ENCODE peak calls at places on chromosomes 2 and 18, in six cellular contexts. I is A549, J is gastroesophageal sphincter, T is sciatic nerve, O is left cardiac atrium, U is aorta. V is an unnamed sample.

GRCh38 chr18:75218524-75218923 is 7.9 kb downstream of the TSHZ1 start:
- ATAC-seq in I (no peak), J (no peak), T (no peak), O (no peak), U (no peak), V (no peak)

GRCh38 chr2:27771548-27772335 is at the start of gene MRPL33:
- ATAC-seq in I (peak), J (peak), T (peak), O (peak), U (peak), V (peak)

GRCh38 chr18:5424903-5425302 is 118.9 kb downstream of the EPB41L3 start:
- ATAC-seq in I (peak), J (no peak), T (peak), O (no peak), U (no peak), V (no peak)

GRCh38 chr2:61117534-61117933 is 44.5 kb upstream of the C2orf74 start:
- ATAC-seq in I (no peak), J (no peak), T (no peak), O (no peak), U (no peak), V (no peak)

GRCh38 chr2:120945091-120945490 is 209.4 kb downstream of the GLI2 start:
- ATAC-seq in I (no peak), J (no peak), T (no peak), O (no peak), U (no peak), V (no peak)

GRCh38 chr2:216222650-216223352 is 113.7 kb downstream of the XRCC5 start:
- ATAC-seq in I (peak), J (no peak), T (no peak), O (no peak), U (no peak), V (no peak)

GRCh38 chr2:85996591-85996990 is 107.8 kb upstream of the ST3GAL5 start:
- ATAC-seq in I (no peak), J (no peak), T (peak), O (peak), U (no peak), V (no peak)

GRCh38 chr2:69779258-69779989 is 37.5 kb downstream of the ANXA4 start:
- ATAC-seq in I (peak), J (no peak), T (no peak), O (peak), U (no peak), V (peak)

GRCh38 chr2:233165895-233166661 is 85.4 kb upstream of the ATG16L1 start:
- ATAC-seq in I (peak), J (peak), T (peak), O (peak), U (peak), V (peak)

GRCh38 chr18:56538756-56539155 is 99.6 kb downstream of the TXNL1 start:
- ATAC-seq in I (no peak), J (no peak), T (no peak), O (no peak), U (no peak), V (no peak)

GRCh38 chr18:2979027-2979570 is 33.8 kb downstream of the LPIN2 start:
- ATAC-seq in I (peak), J (no peak), T (no peak), O (no peak), U (no peak), V (no peak)

GRCh38 chr2:111534816-111535803 is 348.9 kb downstream of the ANAPC1 start:
- ATAC-seq in I (no peak), J (no peak), T (peak), O (no peak), U (no peak), V (no peak)

GRCh38 chr2:164323978-164324377 is 297.3 kb downstream of the GRB14 start:
- ATAC-seq in I (no peak), J (no peak), T (no peak), O (no peak), U (no peak), V (no peak)

GRCh38 chr2:134177351-134177931 is 76.4 kb upstream of the MGAT5 start:
- ATAC-seq in I (no peak), J (peak), T (no peak), O (no peak), U (no peak), V (no peak)

GRCh38 chr2:39837856-39838453 is 58.9 kb upstream of the THUMPD2 start:
- ATAC-seq in I (peak), J (no peak), T (no peak), O (no peak), U (no peak), V (peak)

GRCh38 chr2:68018727-68019126 is 44.1 kb downstream of the C1D start:
- ATAC-seq in I (no peak), J (no peak), T (no peak), O (no peak), U (no peak), V (no peak)

GRCh38 chr2:106272202-106272807 is 78.2 kb upstream of the UXS1 start:
- ATAC-seq in I (no peak), J (no peak), T (no peak), O (no peak), U (no peak), V (no peak)

GRCh38 chr2:189164732-189165131 is 14.8 kb downstream of the COL5A2 start:
- ATAC-seq in I (peak), J (peak), T (peak), O (peak), U (peak), V (no peak)

GRCh38 chr2:159600752-159601151 is 15.6 kb downstream of the BAZ2B start:
- ATAC-seq in I (peak), J (no peak), T (no peak), O (peak), U (no peak), V (peak)

GRCh38 chr2:155766342-155767115 is 566.0 kb downstream of the NR4A2 start:
- ATAC-seq in I (no peak), J (no peak), T (no peak), O (no peak), U (no peak), V (no peak)

GRCh38 chr18:9494778-9495302 is 19.5 kb downstream of the RALBP1 start:
- ATAC-seq in I (no peak), J (no peak), T (no peak), O (no peak), U (no peak), V (no peak)

GRCh38 chr2:207847807-207848544 is 78.3 kb upstream of the FZD5 start:
- ATAC-seq in I (peak), J (peak), T (peak), O (peak), U (peak), V (peak)

GRCh38 chr2:197668296-197668695 is 7.1 kb downstream of the RFTN2 start:
- ATAC-seq in I (no peak), J (no peak), T (no peak), O (no peak), U (peak), V (no peak)

GRCh38 chr2:274503-274902 is 9.8 kb downstream of the ACP1 start:
- ATAC-seq in I (peak), J (no peak), T (no peak), O (no peak), U (no peak), V (no peak)

GRCh38 chr2:233199870-233200269 is 51.6 kb upstream of the ATG16L1 start:
- ATAC-seq in I (peak), J (no peak), T (no peak), O (no peak), U (no peak), V (no peak)

GRCh38 chr2:86788172-86788571 is 2.5 kb downstream of the CD8A start:
- ATAC-seq in I (no peak), J (no peak), T (no peak), O (peak), U (peak), V (no peak)

GRCh38 chr2:220165401-220165800 is 538.0 kb downstream of the SLC4A3 start:
- ATAC-seq in I (peak), J (no peak), T (no peak), O (no peak), U (no peak), V (peak)

GRCh38 chr18:63427566-63427965 is 5.3 kb upstream of the VPS4B start:
- ATAC-seq in I (no peak), J (no peak), T (no peak), O (no peak), U (no peak), V (peak)

GRCh38 chr2:172403402-172403801 is 24.0 kb upstream of the ITGA6 start:
- ATAC-seq in I (no peak), J (no peak), T (no peak), O (no peak), U (no peak), V (peak)

GRCh38 chr2:239047861-239048260 is 200.0 kb downstream of the TWIST2 start:
- ATAC-seq in I (no peak), J (no peak), T (no peak), O (no peak), U (no peak), V (no peak)

GRCh38 chr2:197086500-197086899 is 160.0 kb upstream of the PGAP1 start:
- ATAC-seq in I (no peak), J (no peak), T (no peak), O (peak), U (no peak), V (no peak)